ENCODE peak calls at places on chromosome 3, in six cellular contexts. V is OCI-LY7; W is psoas muscle; M is cardiac muscle cell; F is CD4-positive, alpha-beta T cell; Z is tibial artery. A is an unnamed sample.

GRCh38 chr3:197186887-197187588 is 111.4 kb downstream of the DLG1 start:
- DNase-seq in W (no peak), Z (no peak), F (no peak), V (peak), M (peak), A (no peak)

GRCh38 chr3:110149763-110150162 is 812.4 kb upstream of the DPPA4 start:
- DNase-seq in Z (no peak), V (no peak), M (no peak), W (no peak), F (no peak), A (no peak)

GRCh38 chr3:134481166-134481565 is 4.6 kb downstream of the ANAPC13 start:
- DNase-seq in W (no peak), F (no peak), V (no peak), M (no peak), Z (no peak), A (no peak)

GRCh38 chr3:56799251-56799882 is 2.4 kb downstream of the ARHGEF3 start:
- DNase-seq in W (no peak), M (peak), F (no peak), V (peak), Z (no peak), A (no peak)

GRCh38 chr3:73868688-73869315 is 244.1 kb upstream of the PDZRN3 start:
- DNase-seq in F (no peak), W (no peak), Z (no peak), M (peak), V (no peak), A (no peak)

GRCh38 chr3:179186426-179186825 is 38.3 kb downstream of the PIK3CA start:
- DNase-seq in F (no peak), W (no peak), Z (no peak), M (no peak), V (no peak), A (no peak)

GRCh38 chr3:149234671-149235245 is 13.1 kb upstream of the CP start:
- DNase-seq in M (no peak), W (no peak), Z (no peak), V (no peak), F (no peak), A (no peak)

GRCh38 chr3:94336076-94336741 is 273.3 kb downstream of the NSUN3 start:
- DNase-seq in Z (no peak), V (peak), M (peak), F (no peak), W (no peak), A (no peak)

GRCh38 chr3:197289726-197290125 is 8.7 kb downstream of the DLG1 start:
- DNase-seq in M (no peak), F (no peak), V (no peak), Z (no peak), W (no peak), A (no peak)

GRCh38 chr3:46163551-46163981 is 44.5 kb downstream of the CCR1 start:
- DNase-seq in Z (no peak), W (no peak), F (no peak), V (no peak), M (no peak), A (no peak)

GRCh38 chr3:46168583-46168982 is 39.5 kb downstream of the CCR1 start:
- DNase-seq in W (no peak), V (no peak), M (no peak), Z (no peak), F (no peak), A (no peak)

GRCh38 chr3:46162975-46163550 is 45.0 kb downstream of the CCR1 start:
- DNase-seq in V (no peak), Z (no peak), M (no peak), W (peak), F (no peak), A (no peak)
- H3K27ac ChIP-seq in V (no peak), Z (no peak), M (no peak), W (no peak), F (no peak), A (no peak)

GRCh38 chr3:138412821-138413531 is 21.4 kb upstream of the ESYT3 start:
- DNase-seq in Z (no peak), W (no peak), M (no peak), V (no peak), F (no peak), A (no peak)
- TF ChIP-seq CTCF in Z (no peak), W (no peak), M (no peak), V (no peak), F (no peak), A (no peak)

DNA sequence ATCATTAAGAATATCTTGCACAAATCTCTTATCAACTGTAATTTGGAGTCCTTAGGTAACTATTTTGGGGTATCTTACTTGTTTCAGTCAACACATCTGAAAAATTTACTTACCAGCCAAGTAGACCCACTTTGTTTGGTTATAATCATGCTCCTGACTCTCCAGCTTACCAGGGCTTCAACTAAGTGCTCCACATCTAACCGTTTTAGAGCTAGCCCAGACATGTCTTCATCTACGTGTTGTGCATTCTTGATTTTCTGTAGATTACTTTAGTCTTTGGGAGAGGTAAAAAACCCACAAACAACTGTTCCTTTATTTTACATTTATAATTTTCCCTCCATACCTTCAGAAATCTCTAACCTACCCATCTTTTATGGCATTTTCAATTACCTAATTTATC is 17.2 kb downstream of the EAF2 start:
- DNase-seq in F (no peak), W (no peak), Z (no peak), M (no peak), V (no peak), A (no peak)
- H3K27ac ChIP-seq in F (no peak), W (no peak), Z (no peak), M (no peak), V (no peak), A (no peak)

DNA sequence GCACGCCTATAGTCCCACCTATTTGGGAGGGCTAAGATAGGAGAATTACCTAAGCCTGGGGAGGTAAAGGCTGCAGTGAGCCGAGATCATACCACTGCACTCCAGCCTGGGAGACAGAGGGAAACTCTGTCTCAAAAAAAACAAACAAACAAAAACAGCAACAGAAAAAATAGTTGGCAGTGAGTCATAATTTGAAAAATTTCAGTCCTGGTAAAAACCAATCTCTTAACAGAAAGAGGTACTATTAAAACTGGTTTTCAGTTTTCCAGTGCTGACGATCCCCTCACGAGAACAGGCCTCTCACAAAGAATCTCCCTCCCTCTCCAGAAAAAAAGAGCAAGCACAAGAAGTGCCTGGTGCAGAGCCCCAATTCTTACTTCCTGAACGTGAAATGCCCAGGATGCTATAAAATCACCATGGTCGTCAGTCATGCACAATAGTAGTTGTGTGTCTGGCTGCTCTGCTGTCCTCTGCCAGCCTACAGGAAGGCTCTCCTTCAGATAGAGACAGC is 22.8 kb upstream of the MAP4 start:
- DNase-seq in M (no peak), F (no peak), Z (no peak), V (no peak), W (no peak), A (no peak)
- TF ChIP-seq CTCF in M (no peak), F (no peak), Z (no peak), V (no peak), W (no peak), A (no peak)

GRCh38 chr3:62587579-62588031 is 214.3 kb upstream of the FEZF2 start:
- DNase-seq in V (no peak), M (no peak), W (no peak), F (no peak), Z (no peak), A (no peak)

GRCh38 chr3:62597481-62597880 is 224.1 kb upstream of the FEZF2 start:
- DNase-seq in V (no peak), F (no peak), M (no peak), Z (no peak), W (no peak), A (no peak)

GRCh38 chr3:62587169-62587568 is 213.8 kb upstream of the FEZF2 start:
- DNase-seq in Z (no peak), W (no peak), M (no peak), V (no peak), F (no peak), A (no peak)

GRCh38 chr3:62589078-62589477 is 215.7 kb upstream of the FEZF2 start:
- DNase-seq in Z (no peak), W (no peak), F (no peak), V (no peak), M (no peak), A (no peak)

DNA sequence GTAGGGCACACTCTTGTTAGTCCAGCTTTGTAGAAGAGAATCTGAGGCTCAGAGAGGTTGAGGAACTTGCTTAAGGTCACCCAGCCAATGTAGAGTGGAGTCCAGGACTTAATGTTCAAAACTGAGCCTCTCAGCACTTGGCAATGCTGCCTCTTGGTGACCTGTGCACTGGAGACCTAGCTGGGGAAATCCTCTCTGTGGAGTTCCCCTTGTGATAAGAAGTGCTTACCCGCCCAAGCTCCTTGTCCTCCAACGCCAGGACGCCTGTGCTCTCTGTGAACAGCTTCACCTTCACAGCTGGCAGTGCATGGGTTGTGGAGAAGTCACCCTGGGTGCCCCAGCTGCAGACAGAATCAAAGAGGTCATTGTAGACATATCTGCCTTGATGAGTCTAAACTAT is 219.1 kb upstream of the FEZF2 start:
- DNase-seq in V (no peak), Z (no peak), M (no peak), W (no peak), F (no peak), A (no peak)
- H3K27ac ChIP-seq in V (no peak), Z (no peak), M (no peak), W (no peak), F (no peak), A (no peak)

DNA sequence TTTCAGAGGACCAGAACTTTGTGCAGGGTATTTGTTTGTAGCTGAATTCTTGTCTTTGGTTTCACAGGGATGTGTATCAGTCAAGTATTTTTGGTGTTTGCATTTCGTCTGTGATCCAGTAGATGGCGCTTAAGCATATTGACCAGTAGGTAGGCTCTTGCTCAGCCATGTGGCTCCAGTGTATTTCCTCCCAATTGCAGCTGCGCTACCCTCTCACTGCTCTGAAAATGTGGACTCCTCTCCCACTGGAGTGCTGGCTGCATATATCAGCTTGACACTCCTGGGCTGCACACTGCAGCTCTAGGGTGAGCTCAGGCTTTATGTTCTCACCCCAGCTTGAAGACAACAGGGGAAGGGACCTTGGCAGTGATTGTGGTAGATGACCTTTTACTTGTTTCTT is 1264.3 kb upstream of the ALCAM start:
- DNase-seq in F (no peak), V (peak), Z (no peak), W (no peak), M (peak), A (no peak)
- TF ChIP-seq CTCF in F (no peak), V (peak), Z (peak), W (no peak), M (peak), A (no peak)

DNA sequence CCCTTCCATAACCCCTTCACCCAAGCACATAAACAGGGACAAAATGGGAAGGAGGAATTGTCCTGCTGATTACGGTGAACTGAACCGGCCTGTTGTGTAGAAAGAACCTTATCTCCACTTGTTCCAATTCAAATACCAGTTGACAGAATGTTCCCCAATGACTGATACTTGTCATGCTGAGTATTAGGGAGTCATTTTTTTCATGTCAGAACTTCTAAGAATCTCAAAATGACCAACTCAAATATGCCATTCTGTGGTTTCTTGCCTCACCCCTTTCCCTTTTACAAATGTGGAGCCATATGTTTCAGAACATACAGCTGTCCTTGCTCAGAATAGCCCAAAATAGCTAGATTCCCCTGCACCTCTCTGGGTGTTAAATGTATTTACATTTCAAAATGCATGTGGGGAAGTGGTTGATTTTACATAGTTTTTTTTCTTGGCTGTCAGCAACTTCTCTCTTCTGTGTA is 405.9 kb upstream of the TBL1XR1 start:
- DNase-seq in F (no peak), M (no peak), Z (no peak), W (no peak), V (no peak), A (no peak)
- H3K27ac ChIP-seq in F (no peak), M (no peak), Z (no peak), W (no peak), V (no peak), A (no peak)

GRCh38 chr3:39166134-39166710 is 12.8 kb upstream of the CSRNP1 start:
- DNase-seq in V (no peak), W (no peak), F (no peak), Z (no peak), M (no peak), A (no peak)
- TF ChIP-seq CTCF in V (peak), W (no peak), F (no peak), Z (no peak), M (peak), A (no peak)

GRCh38 chr3:115071122-115071521 is 76.0 kb downstream of the ZBTB20 start:
- DNase-seq in Z (no peak), W (no peak), V (no peak), M (no peak), F (no peak), A (no peak)
- H3K27ac ChIP-seq in Z (no peak), W (peak), V (no peak), M (no peak), F (no peak), A (peak)

GRCh38 chr3:126267976-126268615 is 87.7 kb upstream of the ALDH1L1 start:
- DNase-seq in F (no peak), Z (no peak), M (no peak), W (peak), V (no peak), A (no peak)

GRCh38 chr3:126266850-126267168 is 86.4 kb upstream of the ALDH1L1 start:
- DNase-seq in F (no peak), V (no peak), M (no peak), W (no peak), Z (no peak), A (no peak)

GRCh38 chr3:126268866-126269265 is 88.3 kb downstream of the KLF15 start:
- DNase-seq in F (no peak), M (no peak), W (no peak), V (no peak), Z (no peak), A (no peak)

GRCh38 chr3:126266291-126266840 is 86.0 kb upstream of the ALDH1L1 start:
- DNase-seq in V (no peak), W (peak), Z (peak), M (no peak), F (no peak), A (peak)

GRCh38 chr3:126267169-126267975 is 87.0 kb upstream of the ALDH1L1 start:
- DNase-seq in Z (peak), M (peak), V (no peak), W (peak), F (no peak), A (peak)
- TF ChIP-seq CTCF in Z (peak), M (peak), V (no peak), W (peak), F (no peak), A (no peak)